ENCODE peak calls at places on chromosomes 3 and 15, in seven cellular contexts. J is activated CD8-positive, alpha-beta memory T cell treated with anti-CD3 and anti-CD28 coated beads, Interleukin-2, amount 50 U/mL, for 48 hours; T is NCI-H146; G is stimulated activated CD4-positive, alpha-beta T cell treated with anti-CD3 and anti-CD28 coated beads, Interleukin-4, amount 100 ng/mL, for 4 hours; D is activated T-cell treated with anti-CD3 and anti-CD28 coated beads, Interleukin-2, amount 50 U/mL, for 4 hours; A is transverse colon; E is left lung. C is an unnamed sample.

GRCh38 chr15:39556461-39556860 is 24.4 kb upstream of the THBS1 start:
- DNase-seq in J (no peak), T (no peak), G (no peak), D (no peak), A (no peak), E (no peak), C (no peak)

GRCh38 chr3:37474936-37475335 is 300.6 kb upstream of the LRRFIP2 start:
- DNase-seq in J (no peak), T (no peak), G (no peak), D (no peak), A (no peak), E (no peak), C (no peak)

GRCh38 chr3:194851941-194852340 is 166.3 kb downstream of the FAM43A start:
- DNase-seq in J (no peak), T (no peak), G (no peak), D (no peak), A (no peak), E (no peak), C (peak; percentile 29)

GRCh38 chr15:57610130-57610529 is 18.4 kb downstream of the MYZAP start:
- DNase-seq in J (no peak), T (peak; percentile 54), G (no peak), D (no peak), A (peak; percentile 87), E (no peak), C (no peak)

GRCh38 chr3:106343841-106344240 is 475.0 kb upstream of the CBLB start:
- DNase-seq in J (no peak), T (no peak), G (no peak), D (no peak), A (no peak), E (no peak), C (no peak)

GRCh38 chr15:78457101-78457500 is 19.1 kb downstream of the IREB2 start:
- DNase-seq in J (no peak), T (no peak), G (no peak), D (no peak), A (no peak), E (no peak), C (no peak)

GRCh38 chr3:11632966-11633365 is 10.7 kb downstream of the VGLL4 start:
- DNase-seq in J (no peak), T (no peak), G (no peak), D (no peak), A (no peak), E (no peak), C (no peak)

GRCh38 chr3:186772886-186773417 is 10.4 kb upstream of the EIF4A2 start:
- DNase-seq in J (peak; percentile 87), T (peak; percentile 39), G (peak; percentile 63), D (peak; percentile 57), A (peak; percentile 79), E (peak; percentile 93), C (peak; percentile 91)

GRCh38 chr3:4982773-4983738 is 3.8 kb downstream of the BHLHE40 start:
- DNase-seq in J (no peak), T (no peak), G (no peak), D (no peak), A (no peak), E (no peak), C (no peak)

GRCh38 chr3:189460511-189460910 is 170.7 kb upstream of the TP63 start:
- DNase-seq in J (no peak), T (peak; percentile 75), G (no peak), D (no peak), A (no peak), E (no peak), C (no peak)

GRCh38 chr15:67917037-67917436 is 77.2 kb upstream of the RNU6-1 start:
- DNase-seq in J (no peak), T (no peak), G (no peak), D (no peak), A (no peak), E (no peak), C (no peak)

GRCh38 chr15:101526890-101527289 is 37.4 kb upstream of the PCSK6 start:
- DNase-seq in J (no peak), T (no peak), G (no peak), D (no peak), A (no peak), E (no peak), C (no peak)

GRCh38 chr15:70636540-70637165 is 126.7 kb downstream of the UACA start:
- DNase-seq in J (no peak), T (no peak), G (no peak), D (no peak), A (no peak), E (no peak), C (no peak)

GRCh38 chr15:50907866-50908208 is 646 bp upstream of the AP4E1 start:
- DNase-seq in J (peak; percentile 82), T (peak; percentile 39), G (peak; percentile 44), D (peak; percentile 40), A (peak; percentile 46), E (no peak), C (no peak)

GRCh38 chr3:71987828-71988227 is 202.9 kb upstream of the PROK2 start:
- DNase-seq in J (no peak), T (no peak), G (no peak), D (no peak), A (no peak), E (no peak), C (no peak)

GRCh38 chr3:55074861-55075260 is 147.0 kb upstream of the LRTM1 start:
- DNase-seq in J (no peak), T (no peak), G (no peak), D (no peak), A (no peak), E (no peak), C (no peak)

GRCh38 chr3:121757087-121757811 is 7.7 kb upstream of the GOLGB1 start:
- DNase-seq in J (no peak), T (peak; percentile 9), G (no peak), D (no peak), A (no peak), E (no peak), C (no peak)

GRCh38 chr3:138668107-138668506 is 59.5 kb downstream of the FAIM start:
- DNase-seq in J (no peak), T (no peak), G (no peak), D (no peak), A (no peak), E (no peak), C (no peak)

GRCh38 chr3:194736277-194736895 is 50.7 kb downstream of the FAM43A start:
- DNase-seq in J (no peak), T (no peak), G (no peak), D (no peak), A (no peak), E (no peak), C (peak; percentile 14)

GRCh38 chr15:96416934-96417759 is 86.6 kb downstream of the NR2F2 start:
- DNase-seq in J (no peak), T (no peak), G (no peak), D (no peak), A (no peak), E (peak; percentile 68), C (no peak)

GRCh38 chr15:86236721-86237121 is 157.1 kb downstream of the AGBL1 start:
- DNase-seq in J (no peak), T (no peak), G (no peak), D (no peak), A (no peak), E (no peak), C (no peak)

GRCh38 chr15:63818191-63818590 is 15.6 kb downstream of the HERC1 start:
- DNase-seq in J (no peak), T (no peak), G (no peak), D (no peak), A (no peak), E (no peak), C (no peak)

C was measured in suprapubic skin.